ENCODE peak calls at places on chromosomes 7 and 10, in six cellular contexts. O is COR-L47; T is fibroblast of lung; Q is AG08396; X is T-cell; Z is NK-92 treated with Interleukin-12 subunit alpha and Interleukin-12 subunit beta, amount 100 ng/mL, for 24 hours. U is an unnamed sample.
A peak's percentile ranks its signal among the peaks of the same experiment; 100 is the strongest.

GRCh38 chr10:87804939-87805569 is 13.0 kb downstream of the ATAD1 start:
- DNase-seq in Z (no peak), X (no peak), T (no peak), Q (no peak), O (no peak), U (no peak)

GRCh38 chr10:13654846-13655245 is 68.1 kb downstream of the PRPF18 start:
- DNase-seq in X (no peak), Z (no peak), Q (no peak), O (no peak), T (no peak), U (no peak)

GRCh38 chr7:157660971-157661610 is 324.3 kb downstream of the DNAJB6 start:
- DNase-seq in Z (no peak), Q (no peak), O (no peak), X (no peak), T (no peak), U (no peak)

GRCh38 chr7:41779918-41780317 is 77.0 kb upstream of the INHBA start:
- DNase-seq in X (no peak), Q (no peak), O (no peak), Z (no peak), T (no peak), U (peak; percentile 78)

GRCh38 chr10:58220769-58221448 is 46.8 kb downstream of the IPMK start:
- DNase-seq in Z (no peak), T (peak; percentile 39), O (no peak), Q (no peak), X (no peak), U (no peak)

GRCh38 chr7:600935-601334 is 81.3 kb upstream of the PDGFA start:
- DNase-seq in Q (no peak), T (no peak), Z (no peak), O (no peak), X (no peak), U (no peak)

GRCh38 chr10:6928531-6929080 is 348.5 kb upstream of the PRKCQ start:
- DNase-seq in X (no peak), Z (no peak), O (no peak), T (no peak), Q (no peak), U (no peak)

GRCh38 chr10:44830022-44830421 is 81.1 kb upstream of the TMEM72 start:
- DNase-seq in Z (no peak), O (no peak), T (peak; percentile 30), X (no peak), Q (peak; percentile 45), U (no peak)

GRCh38 chr10:35498693-35499092 is 106.4 kb upstream of the GJD4 start:
- DNase-seq in Q (no peak), T (no peak), X (no peak), Z (no peak), O (no peak), U (no peak)

GRCh38 chr7:91263359-91264082 is 712 bp upstream of the FZD1 start:
- DNase-seq in X (no peak), Z (no peak), O (peak; percentile 45), Q (peak; percentile 43), T (peak; percentile 38), U (peak; percentile 35)

GRCh38 chr7:5359344-5359743 is 64.3 kb downstream of the TNRC18 start:
- DNase-seq in Z (no peak), O (no peak), Q (no peak), X (no peak), T (no peak), U (no peak)

GRCh38 chr10:93139059-93139658 is 65.5 kb downstream of the CYP26A1 start:
- DNase-seq in T (no peak), Q (no peak), X (no peak), Z (no peak), O (no peak), U (no peak)

GRCh38 chr7:53642361-53642760 is 606.9 kb downstream of the POM121L12 start:
- DNase-seq in X (no peak), T (no peak), O (no peak), Z (no peak), Q (no peak), U (no peak)

GRCh38 chr10:19874791-19875190 is 58.6 kb downstream of the PLXDC2 start:
- DNase-seq in X (no peak), T (no peak), Q (no peak), O (no peak), Z (peak; percentile 13), U (no peak)

GRCh38 chr10:85971494-85971893 is 395.1 kb downstream of the GRID1 start:
- DNase-seq in X (no peak), T (no peak), Z (no peak), Q (no peak), O (no peak), U (no peak)

GRCh38 chr10:30080161-30080560 is 20.8 kb upstream of the JCAD start:
- DNase-seq in O (no peak), Z (no peak), X (no peak), Q (no peak), T (no peak), U (no peak)

GRCh38 chr7:30201161-30201666 is 66.4 kb downstream of the MTURN start:
- DNase-seq in Z (no peak), X (no peak), O (no peak), T (no peak), Q (no peak), U (peak; percentile 77)

GRCh38 chr10:43204394-43204942 is 62.4 kb downstream of the RASGEF1A start:
- DNase-seq in T (no peak), O (no peak), Q (no peak), Z (no peak), X (no peak), U (no peak)

GRCh38 chr10:22420787-22421517 is 75.7 kb downstream of the SPAG6 start:
- DNase-seq in O (peak; percentile 5), X (no peak), T (peak; percentile 59), Q (no peak), Z (no peak), U (no peak)

GRCh38 chr10:119111968-119112515 is 8.1 kb downstream of the DENND10 start:
- DNase-seq in Q (peak; percentile 43), X (no peak), O (no peak), Z (no peak), T (no peak), U (no peak)

GRCh38 chr7:130346339-130346905 is 1.8 kb downstream of the CPA5 start:
- DNase-seq in Q (no peak), T (no peak), O (no peak), X (no peak), Z (no peak), U (no peak)

GRCh38 chr7:2315787-2316186 is 1.5 kb upstream of the SNX8 start:
- DNase-seq in X (no peak), T (no peak), O (no peak), Q (no peak), Z (no peak), U (no peak)

GRCh38 chr10:125783957-125784356 is 8.3 kb upstream of the MMP21 start:
- DNase-seq in Z (no peak), T (peak; percentile 44), O (no peak), Q (no peak), X (no peak), U (no peak)

GRCh38 chr7:92404170-92404614 is 43.1 kb upstream of the GATAD1 start:
- DNase-seq in Z (peak; percentile 85), X (no peak), Q (no peak), O (peak; percentile 23), T (no peak), U (no peak)

GRCh38 chr7:123401295-123401694 is 133.1 kb downstream of the IQUB start:
- DNase-seq in Q (no peak), O (no peak), X (no peak), T (no peak), Z (no peak), U (no peak)

GRCh38 chr7:16619979-16620408 is 25.6 kb downstream of the ANKMY2 start:
- DNase-seq in Q (no peak), Z (no peak), O (no peak), T (peak; percentile 9), X (no peak), U (no peak)

GRCh38 chr10:112226439-112227248 is 43.1 kb upstream of the GPAM start:
- DNase-seq in X (no peak), O (no peak), Q (no peak), T (no peak), Z (no peak), U (no peak)

GRCh38 chr7:100966542-100967291 is 2.6 kb upstream of the MUC12 start:
- DNase-seq in O (no peak), T (no peak), Z (no peak), X (no peak), Q (no peak), U (no peak)

GRCh38 chr7:105806592-105807266 is 69.7 kb downstream of the ATXN7L1 start:
- DNase-seq in X (peak; percentile 33), Q (peak; percentile 76), O (no peak), Z (peak; percentile 42), T (peak; percentile 58), U (no peak)

GRCh38 chr10:42983595-42983990 is 93.3 kb upstream of the RET start:
- DNase-seq in T (no peak), O (no peak), X (no peak), Q (no peak), Z (no peak), U (no peak)

GRCh38 chr7:94748371-94748770 is 92.4 kb upstream of the SGCE start:
- DNase-seq in X (no peak), Z (no peak), O (no peak), Q (no peak), T (no peak), U (no peak)

GRCh38 chr10:21526952-21527633 is 1.6 kb upstream of the SKIDA1 start:
- DNase-seq in O (no peak), T (peak; percentile 69), Z (no peak), Q (peak; percentile 67), X (no peak), U (peak; percentile 56)

GRCh38 chr7:158771213-158771817 is 58.0 kb downstream of the ESYT2 start:
- DNase-seq in X (no peak), Z (no peak), O (no peak), T (no peak), Q (no peak), U (no peak)

GRCh38 chr10:11162828-11163599 is 145.3 kb downstream of the CELF2 start:
- DNase-seq in Z (peak; percentile 61), X (peak; percentile 85), O (no peak), T (no peak), Q (no peak), U (peak; percentile 92)

GRCh38 chr10:94591461-94592205 is 46.0 kb downstream of the HELLS start:
- DNase-seq in Q (no peak), T (no peak), Z (no peak), X (no peak), O (no peak), U (no peak)

GRCh38 chr10:70508912-70509366 is 30.4 kb downstream of the PALD1 start:
- DNase-seq in T (peak; percentile 42), X (no peak), Z (no peak), O (peak; percentile 20), Q (peak; percentile 43), U (peak; percentile 62)